ENCODE peak calls at places on chromosomes 1 and 21, in seven cellular contexts. R is esophagus muscularis mucosa; D is ovary; F is prostate gland; N is cardiac muscle cell; H is GM23248; Y is CD8-positive, alpha-beta memory T cell. X is an unnamed sample. For H3K4me1 and H3K36me3, the result is how much of the 10 kb centered on the place peaks cover.

GRCh38 chr1:11960710-11961109 is 19.5 kb upstream of the MFN2 start:
- DNase-seq in R (no peak), D (no peak), F (no peak), N (no peak), H (no peak), Y (no peak), X (no peak)

GRCh38 chr1:212699839-212700596 is at the start of gene BATF3:
- DNase-seq in R (no peak), D (peak), F (no peak), N (no peak), H (peak), Y (peak), X (peak)

GRCh38 chr1:209657140-209657879 is 5.1 kb upstream of the LAMB3 start:
- DNase-seq in R (no peak), D (no peak), F (no peak), N (no peak), H (peak), Y (no peak), X (no peak)

GRCh38 chr21:39799178-39799577 is 54.2 kb downstream of the IGSF5 start:
- DNase-seq in R (no peak), D (no peak), F (peak), N (no peak), H (no peak), Y (no peak), X (peak)

GRCh38 chr1:206808615-206809014 is 36.3 kb upstream of the IL10 start:
- DNase-seq in R (no peak), D (no peak), F (no peak), N (peak), H (peak), Y (peak), X (no peak)

GRCh38 chr1:37765937-37766664 is 1.2 kb upstream of the EPHA10 start:
- DNase-seq in R (no peak), D (no peak), F (no peak), N (no peak), H (peak), Y (no peak), X (no peak)

GRCh38 chr21:26148834-26149354 is 21.7 kb downstream of the APP start:
- DNase-seq in R (no peak), D (no peak), F (no peak), N (no peak), H (peak), Y (no peak), X (no peak)

GRCh38 chr21:39386194-39386593 is 37.3 kb upstream of the HMGN1 start:
- DNase-seq in R (no peak), D (peak), F (no peak), N (no peak), H (no peak), Y (no peak), X (no peak)

GRCh38 chr21:41958886-41959563 is 5.2 kb upstream of the C2CD2 start:
- DNase-seq in R (no peak), D (no peak), F (no peak), N (no peak), H (peak), Y (no peak), X (no peak)

GRCh38 chr1:26696645-26697440 is 1.0 kb downstream of the ARID1A start:
- DNase-seq in R (no peak), D (peak), F (no peak), N (peak), H (peak), Y (peak), X (peak)

GRCh38 chr1:13498553-13498952 is 15.2 kb downstream of the LRRC38 start:
- DNase-seq in R (no peak), D (no peak), F (no peak), N (no peak), H (no peak), Y (no peak), X (no peak)

GRCh38 chr21:41641510-41641815 is 125.4 kb downstream of the RIPK4 start:
- DNase-seq in R (no peak), D (peak), F (no peak), N (no peak), H (no peak), Y (no peak), X (no peak)

GRCh38 chr1:236502579-236502971 is 21.2 kb upstream of the LGALS8 start:
- DNase-seq in R (no peak), D (no peak), F (no peak), N (no peak), H (peak), Y (no peak), X (no peak)

GRCh38 chr1:204448321-204448964 is 36.8 kb upstream of the PPP1R15B start:
- DNase-seq in R (no peak), D (no peak), F (no peak), N (no peak), H (no peak), Y (no peak), X (no peak)

GRCh38 chr1:200409761-200410565 is at the start of gene ZNF281:
- DNase-seq in R (peak), D (peak), F (peak), N (peak), H (peak), Y (peak), X (peak)
- H3K4me1 ChIP-seq in R (under half), D (under half), F (under half), N (under half), H (half or more), Y (under half), X (half or more)

DNA sequence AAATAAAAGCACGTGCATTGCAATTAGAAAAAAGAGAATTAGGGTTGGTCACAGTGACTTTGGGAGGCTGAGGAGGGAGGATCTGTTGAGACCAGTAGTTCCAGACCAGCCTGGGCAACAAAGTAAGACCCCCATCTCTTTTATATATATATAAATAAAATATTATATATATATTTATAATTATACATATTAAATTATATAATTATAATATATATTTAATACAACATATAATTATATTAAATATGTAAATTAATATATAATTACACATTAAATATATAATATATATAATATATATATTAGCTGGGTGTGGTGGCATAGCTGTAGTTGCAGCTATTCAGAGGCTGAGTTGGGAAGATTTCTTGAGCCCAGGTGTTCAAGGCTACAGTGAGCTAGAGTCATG is 23.2 kb downstream of the TMEM200B start:
- DNase-seq in R (no peak), D (no peak), F (no peak), N (no peak), H (no peak), Y (no peak), X (no peak)
- H3K36me3 ChIP-seq in R (under half), D (under half), F (under half), N (under half), H (under half), Y (under half), X (under half)

GRCh38 chr1:151510020-151510405 is 1.2 kb upstream of the CGN start:
- DNase-seq in R (no peak), D (no peak), F (no peak), N (no peak), H (no peak), Y (no peak), X (no peak)
- H3K4me1 ChIP-seq in R (under half), D (under half), F (under half), N (under half), H (under half), Y (under half), X (under half)

GRCh38 chr1:232416026-232416568 is 213.8 kb downstream of the SIPA1L2 start:
- DNase-seq in R (no peak), D (no peak), F (no peak), N (no peak), H (peak), Y (no peak), X (no peak)

GRCh38 chr1:232413674-232414073 is 216.3 kb downstream of the SIPA1L2 start:
- DNase-seq in R (no peak), D (no peak), F (no peak), N (no peak), H (no peak), Y (no peak), X (no peak)

GRCh38 chr1:232421143-232421796 is 208.7 kb downstream of the SIPA1L2 start:
- DNase-seq in R (no peak), D (no peak), F (peak), N (no peak), H (no peak), Y (no peak), X (no peak)

GRCh38 chr1:232414100-232414499 is 215.8 kb downstream of the SIPA1L2 start:
- DNase-seq in R (no peak), D (no peak), F (no peak), N (no peak), H (no peak), Y (no peak), X (no peak)

GRCh38 chr1:232417849-232418248 is 212.1 kb downstream of the SIPA1L2 start:
- DNase-seq in R (no peak), D (no peak), F (no peak), N (no peak), H (no peak), Y (no peak), X (no peak)
- H3K36me3 ChIP-seq in R (under half), D (under half), F (under half), N (half or more), H (under half), Y (under half), X (half or more)

GRCh38 chr1:145977486-145978476 is 13.3 kb downstream of the POLR3GL start:
- DNase-seq in R (peak), D (peak), F (peak), N (peak), H (peak), Y (peak), X (peak)
- H3K4me1 ChIP-seq in R (half or more), D (under half), F (under half), N (under half), H (under half), Y (half or more), X (half or more)

GRCh38 chr1:154945962-154946850 is 9.7 kb upstream of the PMVK start:
- DNase-seq in R (no peak), D (no peak), F (no peak), N (no peak), H (no peak), Y (no peak), X (no peak)
- H3K36me3 ChIP-seq in R (half or more), D (under half), F (under half), N (under half), H (under half), Y (half or more), X (under half)

GRCh38 chr1:183634429-183635065 is 1.0 kb downstream of the ARPC5 start:
- DNase-seq in R (no peak), D (no peak), F (no peak), N (no peak), H (peak), Y (peak), X (no peak)
- H3K4me1 ChIP-seq in R (under half), D (under half), F (under half), N (under half), H (under half), Y (under half), X (half or more)

DNA sequence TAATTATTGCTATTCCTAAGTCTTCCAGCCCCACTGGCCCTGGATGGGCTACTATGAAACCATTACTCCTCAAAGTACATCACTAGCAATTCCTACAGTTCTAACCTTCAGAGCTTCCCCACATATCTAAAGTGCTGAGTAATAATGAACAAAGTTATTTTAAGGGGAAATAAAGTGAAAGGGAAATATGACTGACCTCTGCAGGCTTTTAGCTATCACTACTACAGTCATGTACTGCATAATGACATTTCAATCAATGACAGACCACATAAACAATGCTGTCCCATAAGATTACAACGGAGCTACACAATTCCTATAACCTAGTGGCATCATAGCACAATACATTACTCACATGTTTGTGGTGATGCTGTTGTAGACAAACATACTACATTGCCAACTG is 32.5 kb upstream of the ASPM start:
- DNase-seq in R (no peak), D (no peak), F (no peak), N (no peak), H (peak), Y (no peak), X (no peak)
- H3K36me3 ChIP-seq in R (under half), D (under half), F (under half), N (under half), H (under half), Y (under half), X (half or more)